ENCODE peak calls at places on chromosome 10, in four cellular contexts. Z, V, H and U are unnamed samples.

GRCh38 chr10:68992721-68993440 is 4.3 kb downstream of the KIFBP start:
- DNase-seq in H (no peak), Z (peak; percentile 94), V (peak; percentile 20), U (no peak)

GRCh38 chr10:85047170-85047834 is 718.9 kb downstream of the CCSER2 start:
- DNase-seq in H (no peak), V (no peak), Z (no peak), U (no peak)

GRCh38 chr10:34061846-34062245 is 727.4 kb upstream of the NRP1 start:
- DNase-seq in V (no peak), Z (no peak), H (no peak), U (no peak)

GRCh38 chr10:75294866-75295692 is 59.3 kb upstream of the COMTD1 start:
- DNase-seq in H (no peak), V (peak; percentile 95), Z (peak; percentile 95), U (no peak)

GRCh38 chr10:104255244-104255981 is 721 bp downstream of the GSTO1 start:
- DNase-seq in Z (peak; percentile 62), H (peak; percentile 20), V (peak; percentile 65), U (no peak)

GRCh38 chr10:89644691-89644966 is 413 bp downstream of the PANK1 start:
- DNase-seq in Z (no peak), V (no peak), H (peak; percentile 65), U (no peak)

GRCh38 chr10:109475704-109476103 is 447.6 kb downstream of the XPNPEP1 start:
- DNase-seq in V (no peak), Z (no peak), H (no peak), U (no peak)

GRCh38 chr10:33113111-33113856 is 155.3 kb upstream of the ITGB1 start:
- DNase-seq in H (no peak), Z (peak; percentile 86), V (no peak), U (no peak)

GRCh38 chr10:88810196-88810961 is 7.8 kb downstream of the LIPM start:
- DNase-seq in H (peak; percentile 60), V (peak; percentile 63), Z (peak; percentile 85), U (no peak)

GRCh38 chr10:70221030-70221429 is 12.2 kb downstream of the PPA1 start:
- DNase-seq in V (no peak), H (peak; percentile 13), Z (no peak), U (no peak)

GRCh38 chr10:114714281-114714741 is 56.2 kb upstream of the ABLIM1 start:
- DNase-seq in H (no peak), V (peak; percentile 90), Z (peak; percentile 80), U (no peak)

GRCh38 chr10:97399843-97400545 is 1.1 kb downstream of the RRP12 start:
- DNase-seq in H (peak; percentile 71), V (peak; percentile 91), Z (peak; percentile 61), U (no peak)

DNA sequence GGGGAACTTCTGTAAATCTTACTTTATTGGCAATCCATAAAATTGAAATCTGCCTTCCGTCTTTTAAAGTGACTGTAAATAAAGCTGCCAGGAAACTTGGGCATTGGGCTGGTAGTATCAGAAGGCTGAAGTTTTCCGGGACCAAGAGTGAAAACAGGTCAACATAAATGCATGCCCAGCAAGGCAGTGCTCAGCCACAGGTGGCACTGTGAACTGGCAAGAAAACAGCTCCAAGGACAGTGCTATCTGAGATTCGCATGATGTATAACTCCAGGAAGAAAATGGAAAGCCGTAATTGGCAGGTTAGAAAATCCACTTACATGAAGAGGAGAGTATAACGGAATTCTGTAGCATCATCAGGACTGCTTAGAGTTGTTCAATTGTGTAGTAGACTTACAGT is 1.9 kb upstream of the INSYN2A start:
- DNase-seq in V (no peak), H (no peak), Z (no peak), U (no peak)
- TF ChIP-seq CTCF in V (no peak), H (no peak), Z (no peak), U (peak; percentile 53)

GRCh38 chr10:46030091-46030937 is at the start of gene NCOA4:
- DNase-seq in H (peak; percentile 99), Z (peak; percentile 99), V (peak; percentile 99), U (peak; percentile 99)

GRCh38 chr10:46026106-46026505 is 4.3 kb downstream of the NCOA4 start:
- DNase-seq in Z (peak; percentile 44), H (no peak), V (no peak), U (no peak)

GRCh38 chr10:46024948-46025347 is 5.5 kb downstream of the NCOA4 start:
- DNase-seq in Z (peak; percentile 35), H (no peak), V (no peak), U (no peak)

GRCh38 chr10:46031648-46032532 is 1.5 kb upstream of the NCOA4 start:
- DNase-seq in V (no peak), H (no peak), Z (peak; percentile 55), U (no peak)

DNA sequence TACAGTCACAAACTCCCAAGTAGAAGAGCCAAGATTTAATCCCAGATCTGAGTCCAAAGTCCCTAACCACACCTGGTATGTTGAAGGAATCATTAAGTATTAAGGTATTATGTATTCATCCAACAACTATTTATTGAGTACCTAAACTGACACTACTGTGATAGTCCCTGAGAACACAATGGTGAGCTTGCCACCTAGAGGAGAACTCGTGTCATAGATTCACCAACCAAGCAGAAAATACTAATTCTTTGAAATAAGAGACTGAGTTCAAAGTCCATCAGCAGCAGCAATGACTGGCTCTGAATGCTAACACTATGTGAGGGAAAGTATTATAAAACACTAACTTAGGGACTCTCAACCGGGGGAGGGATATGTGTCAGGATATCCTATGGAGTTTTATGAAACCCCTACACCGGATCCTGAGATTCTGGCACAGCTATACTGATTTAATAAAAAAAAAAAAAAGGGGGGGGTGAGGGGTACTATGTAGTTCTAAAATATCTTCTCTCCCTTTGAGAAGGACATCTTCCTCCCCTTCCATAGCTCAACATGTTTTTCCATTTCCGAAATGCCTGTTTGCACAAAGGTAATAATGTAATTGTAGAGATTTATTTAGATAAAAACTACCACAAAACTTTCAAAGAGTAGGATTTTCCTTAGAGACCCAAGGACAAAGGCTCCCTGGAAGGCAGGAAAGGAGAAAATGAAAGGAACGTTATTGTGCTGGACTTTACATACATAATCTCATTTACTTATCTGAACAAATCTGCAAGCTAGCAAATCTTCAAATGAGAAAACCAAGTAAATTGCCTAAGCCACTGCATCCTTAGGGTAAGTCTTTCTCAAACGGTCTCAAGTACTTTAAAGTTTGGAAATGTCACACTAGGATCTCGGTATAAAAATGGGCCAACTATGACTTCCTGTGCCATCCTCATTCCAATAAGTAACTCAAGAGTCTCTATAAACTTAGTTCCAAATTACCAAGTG is 1.5 kb downstream of the NCOA4 start:
- DNase-seq in H (peak; percentile 80), V (peak; percentile 62), Z (peak; percentile 80), U (no peak)
- TF ChIP-seq CTCF in H (peak; percentile 90), V (peak; percentile 71), Z (peak; percentile 76), U (peak; percentile 85)

GRCh38 chr10:111967547-111967946 is 216.0 kb downstream of the GPAM start:
- DNase-seq in V (no peak), H (no peak), Z (no peak), U (no peak)
- TF ChIP-seq CTCF in V (no peak), H (no peak), Z (no peak), U (no peak)

GRCh38 chr10:121498071-121498470 is 100.2 kb downstream of the FGFR2 start:
- DNase-seq in Z (no peak), V (no peak), H (no peak), U (no peak)
- TF ChIP-seq CTCF in Z (no peak), V (no peak), H (peak; percentile 59), U (no peak)